ENCODE peak calls at places on chromosomes 2 and 18, in four cellular contexts. P is epithelial cell of esophagus, K is HCT116, B is BJ. L is an unnamed sample.

GRCh38 chr2:141522702-141523101 is 608.1 kb downstream of the LRP1B start:
- DNase-seq in P (no peak), K (no peak), B (no peak), L (no peak)

GRCh38 chr2:204019572-204020501 is 83.3 kb downstream of the ICOS start:
- DNase-seq in P (peak), K (no peak), B (no peak), L (no peak)

GRCh38 chr2:112493858-112494648 is 12.1 kb downstream of the TTL start:
- DNase-seq in P (peak), K (no peak), B (peak), L (no peak)

GRCh38 chr2:54455584-54456525 is at the start of gene SPTBN1:
- DNase-seq in P (peak), K (peak), B (peak), L (peak)

GRCh38 chr2:102258386-102259074 is 52.8 kb upstream of the IL1RL1 start:
- DNase-seq in P (peak), K (peak), B (peak), L (peak)

GRCh38 chr2:236610991-236611821 is 41.6 kb downstream of the ACKR3 start:
- DNase-seq in P (peak), K (no peak), B (peak), L (no peak)

GRCh38 chr2:2547911-2548310 is 216.8 kb upstream of the MYT1L start:
- DNase-seq in P (no peak), K (no peak), B (no peak), L (no peak)

GRCh38 chr18:37405229-37405628 is 160.4 kb downstream of the CELF4 start:
- DNase-seq in P (no peak), K (no peak), B (no peak), L (no peak)

GRCh38 chr2:150513647-150514046 is 26.2 kb upstream of the RND3 start:
- DNase-seq in P (peak), K (no peak), B (no peak), L (no peak)

GRCh38 chr2:157895531-157895930 is 19.4 kb upstream of the ACVR1 start:
- DNase-seq in P (peak), K (no peak), B (peak), L (no peak)

GRCh38 chr2:15359716-15360531 is 201.2 kb downstream of the NBAS start:
- DNase-seq in P (peak), K (no peak), B (peak), L (peak)

GRCh38 chr2:55160422-55160821 is 71.7 kb downstream of the CLHC1 start:
- DNase-seq in P (no peak), K (no peak), B (no peak), L (no peak)

GRCh38 chr18:45741056-45741455 is 17.1 kb downstream of the SLC14A1 start:
- DNase-seq in P (no peak), K (no peak), B (no peak), L (no peak)

GRCh38 chr18:45739848-45740247 is 15.9 kb downstream of the SLC14A1 start:
- DNase-seq in P (no peak), K (no peak), B (no peak), L (no peak)

GRCh38 chr18:45734944-45735343 is 11.0 kb downstream of the SLC14A1 start:
- DNase-seq in P (no peak), K (no peak), B (no peak), L (no peak)

GRCh38 chr18:45739268-45739667 is 15.3 kb downstream of the SLC14A1 start:
- DNase-seq in P (no peak), K (no peak), B (no peak), L (no peak)

DNA sequence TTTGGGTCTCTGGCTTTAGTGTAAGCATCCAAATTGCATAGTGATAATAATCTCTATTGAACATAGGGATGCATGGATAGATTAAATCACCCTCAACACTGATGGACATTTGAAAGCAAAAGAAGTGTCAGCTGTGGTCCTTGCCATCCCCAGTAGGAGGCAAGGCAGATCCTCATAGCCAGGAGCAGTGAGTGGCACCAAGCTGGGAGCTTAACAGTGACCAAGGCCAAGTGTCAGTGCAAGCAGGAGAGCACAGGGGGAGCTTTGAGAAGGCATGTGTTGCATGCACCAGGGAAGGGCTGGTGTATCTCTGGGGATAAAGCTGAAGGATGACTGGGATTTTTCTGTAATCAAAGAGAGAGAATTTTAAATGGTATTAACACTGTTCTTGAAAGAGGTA is 14.7 kb downstream of the SLC14A1 start:
- DNase-seq in P (no peak), K (no peak), B (no peak), L (no peak)
- TF ChIP-seq CTCF in P (no peak), K (peak), B (no peak), L (no peak)

GRCh38 chr18:72866901-72867701 is 686 bp downstream of the NETO1 start:
- DNase-seq in P (peak), K (no peak), B (no peak), L (no peak)

GRCh38 chr18:72867721-72868665 is at the start of gene NETO1:
- DNase-seq in P (peak), K (no peak), B (no peak), L (no peak)

GRCh38 chr18:72869786-72870185 is 2.0 kb upstream of the NETO1 start:
- DNase-seq in P (no peak), K (no peak), B (no peak), L (no peak)

GRCh38 chr18:72868666-72869661 is 1.2 kb upstream of the NETO1 start:
- DNase-seq in P (no peak), K (no peak), B (no peak), L (no peak)

DNA sequence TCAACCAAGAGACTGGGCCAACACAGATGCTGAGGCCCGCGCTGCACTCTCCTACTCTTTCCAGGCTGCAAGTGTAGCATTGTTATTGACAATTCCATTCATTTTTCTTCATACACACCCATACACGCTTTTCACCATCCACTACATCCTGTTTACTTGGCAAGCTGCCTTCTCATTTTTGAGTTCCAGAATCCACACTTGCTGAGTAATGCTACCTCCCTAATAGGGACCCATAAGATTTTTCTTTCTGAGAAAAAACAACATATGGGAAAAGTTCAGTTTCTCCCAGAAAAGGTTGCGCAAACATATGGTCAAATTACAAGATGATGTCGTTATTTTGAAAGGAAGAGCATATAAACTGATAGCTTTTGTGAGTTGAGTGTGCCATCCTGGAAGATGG is 3.3 kb upstream of the NETO1 start:
- DNase-seq in P (peak), K (no peak), B (peak), L (peak)
- H3K4me3 ChIP-seq in P (no peak), K (no peak), B (no peak), L (no peak)

DNA sequence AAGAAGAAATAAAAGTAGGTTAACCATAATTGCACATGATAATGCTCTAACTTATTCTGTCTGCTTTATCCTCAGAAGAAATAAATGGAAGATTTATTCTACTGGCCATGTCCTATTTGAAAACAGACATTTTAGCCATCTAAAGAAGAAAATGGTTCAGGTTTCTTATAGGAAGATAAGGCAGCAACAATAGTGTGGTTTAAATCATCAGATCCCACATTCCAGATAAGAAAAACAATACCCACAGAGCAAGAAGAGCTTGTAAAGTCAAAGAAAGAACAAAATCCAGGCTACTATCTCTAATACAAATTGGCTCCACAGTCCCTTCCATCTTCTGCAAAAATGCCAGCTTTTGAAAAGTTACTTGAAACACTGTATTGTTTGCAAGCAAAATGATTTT is 49.3 kb downstream of the L3MBTL4 start:
- DNase-seq in P (no peak), K (no peak), B (no peak), L (no peak)
- TF ChIP-seq CTCF in P (no peak), K (no peak), B (no peak), L (no peak)

DNA sequence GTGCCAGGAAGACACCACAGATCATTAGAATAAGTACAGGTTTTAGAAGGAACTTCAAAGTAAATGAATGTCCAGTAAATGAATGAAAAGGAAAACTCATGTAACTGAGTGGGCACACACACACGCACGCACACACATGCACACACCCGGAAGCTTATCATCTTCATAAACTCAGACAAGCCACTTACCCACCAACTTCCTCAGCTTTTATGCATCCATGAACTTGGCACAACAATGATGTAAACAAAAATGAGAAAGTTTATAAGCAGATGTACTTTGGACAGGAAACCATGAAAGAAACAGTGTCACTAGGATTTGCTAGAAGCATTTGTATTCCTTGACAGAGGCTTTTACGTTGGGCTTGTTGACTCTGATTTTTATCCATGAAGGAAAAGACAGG is 23.2 kb downstream of the RNF152 start:
- DNase-seq in P (no peak), K (no peak), B (no peak), L (no peak)
- H3K4me3 ChIP-seq in P (no peak), K (no peak), B (no peak), L (no peak)

GRCh38 chr18:12608292-12608691 is 49.6 kb downstream of the SPIRE1 start:
- DNase-seq in P (peak), K (no peak), B (no peak), L (no peak)

GRCh38 chr18:12606592-12607315 is 51.2 kb downstream of the SPIRE1 start:
- DNase-seq in P (peak), K (peak), B (no peak), L (no peak)

GRCh38 chr18:12599543-12599942 is 58.4 kb downstream of the SPIRE1 start:
- DNase-seq in P (peak), K (peak), B (no peak), L (no peak)

GRCh38 chr18:12599966-12600365 is 57.9 kb downstream of the SPIRE1 start:
- DNase-seq in P (peak), K (no peak), B (no peak), L (no peak)

DNA sequence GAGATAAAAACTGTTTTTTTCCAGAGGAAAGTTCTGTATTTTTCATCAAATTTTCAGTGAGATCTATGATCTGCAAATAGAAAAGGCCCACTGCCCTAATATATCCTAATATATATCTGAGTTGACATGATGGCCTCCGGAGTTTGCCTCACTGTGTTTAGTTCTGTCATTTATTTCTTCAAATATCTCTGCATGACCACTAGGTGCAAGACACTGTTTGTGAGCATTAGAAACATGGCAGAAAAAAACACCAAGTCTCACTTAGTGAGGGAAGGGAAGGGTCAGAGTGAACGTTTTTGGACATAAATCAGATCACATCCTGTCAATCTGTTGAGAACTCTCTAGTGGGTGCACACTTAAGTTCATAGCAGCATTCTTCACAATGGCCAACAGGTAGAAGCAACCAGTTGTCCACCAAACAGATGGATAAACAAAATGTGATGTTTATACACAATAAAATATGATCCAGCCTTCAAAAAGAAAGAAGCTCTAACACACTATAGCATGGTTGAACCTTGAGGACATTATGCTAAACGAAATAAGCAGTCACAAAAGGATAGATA is 53.4 kb downstream of the SPIRE1 start:
- DNase-seq in P (no peak), K (no peak), B (no peak), L (no peak)
- TF ChIP-seq CTCF in P (no peak), K (no peak), B (no peak), L (no peak)

GRCh38 chr2:43138441-43138840 is 88.0 kb downstream of the ZFP36L2 start:
- DNase-seq in P (no peak), K (no peak), B (no peak), L (no peak)
- H3K4me3 ChIP-seq in P (no peak), K (no peak), B (no peak), L (no peak)

GRCh38 chr2:37324536-37324785 is 172 bp downstream of the PRKD3 start:
- DNase-seq in P (peak), K (no peak), B (no peak), L (no peak)
- TF ChIP-seq CTCF in P (no peak), K (no peak), B (no peak), L (no peak)

GRCh38 chr2:74502720-74503505 is 3.5 kb upstream of the LBX2 start:
- DNase-seq in P (peak), K (peak), B (no peak), L (no peak)

GRCh38 chr2:74500578-74500946 is 1.2 kb upstream of the LBX2 start:
- DNase-seq in P (no peak), K (no peak), B (no peak), L (no peak)

GRCh38 chr2:74499940-74500577 is 656 bp upstream of the LBX2 start:
- DNase-seq in P (no peak), K (no peak), B (no peak), L (no peak)

GRCh38 chr2:74502147-74502719 is 2.8 kb upstream of the LBX2 start:
- DNase-seq in P (no peak), K (no peak), B (no peak), L (no peak)

DNA sequence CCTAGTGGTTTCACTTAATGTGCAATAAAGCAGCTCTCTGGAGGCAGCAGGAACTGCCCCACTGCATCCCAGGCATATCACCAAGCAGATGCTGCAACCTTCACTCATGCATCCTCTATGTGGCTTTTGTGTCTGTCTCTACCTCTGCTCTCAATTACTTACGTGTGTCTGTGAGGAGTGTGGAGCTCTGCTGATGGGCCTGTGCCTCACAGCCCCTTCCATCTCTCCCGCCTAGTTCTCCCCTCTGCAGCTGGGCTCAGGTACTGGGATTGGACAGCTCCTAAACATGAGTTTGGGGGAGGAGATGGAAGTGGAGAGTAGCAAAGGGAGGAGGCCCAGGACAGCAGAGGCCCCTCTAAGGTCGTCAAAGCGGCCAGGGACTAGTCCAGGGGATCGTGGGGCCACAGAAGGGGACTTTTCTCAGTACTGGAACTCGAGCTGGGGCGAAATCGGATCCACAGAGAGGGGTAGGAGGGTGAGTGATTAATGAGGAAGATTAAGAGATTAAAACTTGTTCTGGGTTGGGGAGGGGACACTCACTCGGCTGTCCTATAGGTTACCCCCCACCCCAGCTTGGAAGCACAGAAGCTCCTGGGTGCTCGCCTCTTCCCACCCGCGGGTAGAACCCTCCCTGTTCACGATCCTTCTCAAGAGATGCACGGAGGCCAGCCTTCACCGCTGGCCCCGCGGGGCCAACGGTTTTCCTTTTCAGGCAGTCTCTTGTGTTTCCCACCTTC is 2.1 kb upstream of the LBX2 start:
- DNase-seq in P (no peak), K (no peak), B (no peak), L (no peak)
- H3K4me3 ChIP-seq in P (no peak), K (peak), B (no peak), L (peak)